ENCODE peak calls at places on chromosomes 1 and 21, in six cellular contexts. M is kidney tubule cell, B is HL-60, G is NCI-H1105, J is Right ventricle myocardium inferior, V is kidney epithelial cell. Q is an unnamed sample.

GRCh38 chr1:240854367-240854766 is 242.4 kb upstream of the GREM2 start:
- DNase-seq in M (no peak), B (no peak), G (no peak), J (no peak), V (no peak), Q (no peak)

GRCh38 chr21:42671778-42672593 is 18.6 kb downstream of the PDE9A start:
- DNase-seq in M (peak), B (no peak), G (peak), J (no peak), V (no peak), Q (no peak)

GRCh38 chr1:33818071-33818470 is 45.8 kb upstream of the HMGB4 start:
- DNase-seq in M (peak), B (no peak), G (no peak), J (no peak), V (no peak), Q (no peak)

GRCh38 chr21:45811136-45811535 is 167.6 kb downstream of the PCBP3 start:
- DNase-seq in M (no peak), B (no peak), G (no peak), J (peak), V (no peak), Q (no peak)

GRCh38 chr1:65147424-65148177 is 402 bp upstream of the AK4 start:
- DNase-seq in M (peak), B (peak), G (no peak), J (peak), V (no peak), Q (no peak)

GRCh38 chr21:41547111-41547510 is 39.2 kb upstream of the TMPRSS2 start:
- DNase-seq in M (no peak), B (no peak), G (no peak), J (no peak), V (no peak), Q (no peak)

GRCh38 chr21:44985441-44986401 is 45.9 kb downstream of the SLX9 start:
- DNase-seq in M (no peak), B (no peak), G (no peak), J (peak), V (no peak), Q (no peak)

GRCh38 chr1:114668784-114669561 is 876 bp downstream of the DENND2C start:
- DNase-seq in M (peak), B (no peak), G (no peak), J (no peak), V (no peak), Q (no peak)